ENCODE peak calls at places on chromosome 1, in ten cellular contexts. C is GM12865; B is BJ; E is cardiac muscle cell; U is foreskin fibroblast; Y is CD4-positive, alpha-beta T cell; G is neural crest cell; A is PC-9; D is uterus; P is upper lobe of right lung. J is an unnamed sample.

GRCh38 chr1:18256318-18257235 is 149.0 kb downstream of the IGSF21 start:
- DNase-seq in B (no peak), G (peak), E (peak), A (no peak), U (no peak), D (no peak), Y (no peak), P (no peak), C (peak), J (peak)

GRCh38 chr1:165225650-165226049 is 130.9 kb downstream of the LMX1A start:
- DNase-seq in G (no peak), C (no peak), A (no peak), Y (no peak), U (no peak), B (no peak), D (no peak), E (no peak), P (no peak), J (no peak)

GRCh38 chr1:29878501-29878900 is 642.2 kb downstream of the PTPRU start:
- DNase-seq in Y (no peak), C (no peak), A (no peak), B (no peak), E (no peak), G (no peak), P (no peak), U (no peak), D (no peak), J (no peak)

GRCh38 chr1:234565132-234565531 is 44.8 kb downstream of the IRF2BP2 start:
- DNase-seq in P (no peak), C (no peak), U (no peak), D (no peak), Y (no peak), G (no peak), B (no peak), A (no peak), E (no peak), J (no peak)

GRCh38 chr1:93851327-93851712 is 27.7 kb downstream of the DNTTIP2 start:
- DNase-seq in P (no peak), G (no peak), A (peak), E (no peak), B (no peak), D (no peak), U (no peak), C (no peak), Y (no peak), J (no peak)

GRCh38 chr1:2611034-2611501 is 21.7 kb downstream of the MMEL1 start:
- DNase-seq in U (peak), D (no peak), P (peak), B (no peak), G (peak), A (no peak), C (no peak), Y (no peak), E (peak), J (peak)

GRCh38 chr1:23897083-23897482 is 16.1 kb downstream of the CNR2 start:
- DNase-seq in Y (no peak), G (no peak), P (no peak), B (no peak), E (no peak), D (no peak), C (peak), U (no peak), A (peak), J (no peak)

GRCh38 chr1:43454270-43455011 is 710 bp upstream of the HYI start:
- DNase-seq in C (peak), P (peak), B (peak), A (peak), G (peak), Y (peak), U (peak), D (peak), E (peak), J (no peak)

GRCh38 chr1:91693542-91693941 is 192.4 kb downstream of the TGFBR3 start:
- DNase-seq in G (no peak), A (no peak), U (peak), B (no peak), E (peak), C (no peak), Y (no peak), P (no peak), D (no peak), J (no peak)

GRCh38 chr1:117366281-117366981 is 818 bp upstream of the MAN1A2 start:
- DNase-seq in E (peak), P (peak), C (peak), Y (peak), A (peak), B (no peak), D (peak), G (peak), U (peak), J (peak)

GRCh38 chr1:9425859-9426258 is 113.4 kb upstream of the SLC25A33 start:
- DNase-seq in A (no peak), Y (no peak), P (no peak), D (no peak), U (no peak), B (no peak), G (no peak), C (peak), E (no peak), J (no peak)

GRCh38 chr1:9426291-9426711 is 113.0 kb upstream of the SLC25A33 start:
- DNase-seq in A (no peak), C (peak), B (no peak), E (peak), D (no peak), Y (peak), U (no peak), P (no peak), G (no peak), J (no peak)

GRCh38 chr1:9429369-9429766 is 109.9 kb upstream of the SLC25A33 start:
- DNase-seq in A (no peak), P (no peak), E (no peak), G (no peak), D (no peak), U (no peak), C (no peak), B (no peak), Y (no peak), J (no peak)

GRCh38 chr1:9427388-9427787 is 111.9 kb upstream of the SLC25A33 start:
- DNase-seq in D (no peak), C (no peak), B (no peak), G (no peak), E (no peak), Y (no peak), P (no peak), U (no peak), A (no peak), J (no peak)

GRCh38 chr1:9428601-9429368 is 110.5 kb upstream of the SLC25A33 start:
- DNase-seq in D (peak), E (peak), U (peak), B (peak), P (peak), C (peak), G (peak), Y (peak), A (peak), J (peak)
- TF ChIP-seq CTCF in D (peak), E (no peak), U (no peak), B (peak), P (peak), C (no peak), G (peak), Y (no peak), A (no peak), J (no peak)

GRCh38 chr1:184340984-184341383 is 45.8 kb upstream of the C1orf21 start:
- DNase-seq in C (no peak), Y (no peak), A (no peak), G (no peak), E (no peak), P (no peak), B (no peak), U (no peak), D (no peak), J (no peak)
- TF ChIP-seq CTCF in C (no peak), Y (no peak), A (no peak), G (peak), E (peak), P (peak), B (peak), U (peak), D (no peak), J (no peak)

GRCh38 chr1:33256335-33256700 is at the start of gene ZNF362:
- DNase-seq in D (peak), U (peak), P (peak), C (peak), A (peak), E (peak), B (no peak), G (peak), Y (peak), J (peak)

GRCh38 chr1:33257759-33258712 is 1.7 kb downstream of the ZNF362 start:
- DNase-seq in G (no peak), C (no peak), U (no peak), D (no peak), B (no peak), A (no peak), Y (no peak), E (no peak), P (no peak), J (peak)

GRCh38 chr1:33256701-33257387 is 552 bp downstream of the ZNF362 start:
- DNase-seq in D (peak), A (peak), U (peak), C (peak), P (peak), B (no peak), G (peak), Y (peak), E (peak), J (peak)

GRCh38 chr1:33258788-33259274 is 2.5 kb downstream of the ZNF362 start:
- DNase-seq in U (no peak), A (no peak), Y (no peak), B (no peak), C (no peak), P (no peak), E (no peak), D (no peak), G (no peak), J (no peak)

DNA sequence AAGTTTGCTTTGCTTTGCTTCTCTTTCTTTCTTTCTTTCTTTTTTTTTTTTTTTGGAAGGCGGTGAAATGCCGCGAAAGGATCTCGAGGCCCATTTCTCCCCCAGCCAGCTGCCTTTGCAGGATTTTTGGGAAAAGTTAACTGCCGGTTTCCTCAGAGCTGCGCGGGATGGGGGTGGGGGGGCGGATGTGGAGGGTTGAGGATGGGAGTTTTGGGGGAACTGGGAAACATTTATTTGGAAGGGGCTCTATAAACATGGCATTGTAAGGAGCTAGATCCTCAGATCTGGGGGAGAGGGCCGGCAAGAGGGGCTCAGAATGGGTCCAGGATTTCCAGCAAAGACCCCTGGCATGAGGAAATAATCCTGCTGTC is 1.1 kb downstream of the ZNF362 start:
- DNase-seq in C (no peak), Y (no peak), A (no peak), B (no peak), G (no peak), U (no peak), P (no peak), D (no peak), E (no peak), J (no peak)
- TF ChIP-seq CTCF in C (no peak), Y (no peak), A (no peak), B (no peak), G (no peak), U (no peak), P (no peak), D (no peak), E (no peak), J (no peak)

DNA sequence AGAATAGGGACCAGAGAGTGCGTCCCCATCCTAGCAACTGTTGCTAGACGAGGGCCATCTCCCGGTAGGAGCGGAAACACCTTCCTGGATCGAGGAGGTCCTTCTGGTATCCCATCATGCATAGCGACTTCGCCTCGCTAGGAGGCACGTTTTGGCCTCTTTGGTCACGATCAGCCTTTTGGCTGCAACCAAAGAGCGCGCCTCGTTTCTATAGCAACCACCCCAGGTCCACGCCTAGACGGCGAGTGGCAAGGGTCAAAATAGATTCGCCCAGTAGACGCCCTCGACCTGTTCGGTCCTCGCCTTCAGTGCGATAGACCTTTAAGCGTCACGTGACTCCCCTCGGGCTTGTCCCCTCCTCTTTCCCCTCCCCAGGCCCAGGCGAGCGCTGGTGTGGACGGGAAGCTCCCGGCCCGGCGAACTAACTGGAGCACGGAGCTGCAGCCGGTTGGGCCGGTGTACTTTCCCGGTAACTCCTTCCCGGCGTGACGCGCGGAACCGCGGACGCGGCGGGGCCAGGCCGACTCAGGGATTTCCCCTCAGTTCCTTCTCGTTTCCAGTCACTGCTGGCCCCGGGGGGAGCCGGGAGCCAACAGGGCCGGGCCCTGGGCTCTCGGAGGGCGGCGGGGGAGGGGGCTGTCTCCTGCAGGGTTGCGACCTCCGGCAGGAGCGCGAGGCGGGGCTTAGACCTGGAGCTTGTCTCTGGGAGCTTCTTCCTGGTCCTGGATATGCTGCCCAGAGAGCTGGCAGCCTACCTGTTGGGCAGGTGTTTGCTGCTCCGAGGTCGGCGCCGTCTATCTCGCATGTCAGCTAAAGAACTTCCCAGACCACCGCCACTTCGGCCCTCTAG is at the start of gene DNAJC16:
- DNase-seq in A (peak), C (peak), U (peak), G (peak), P (peak), E (peak), D (peak), B (peak), Y (peak), J (peak)
- TF ChIP-seq CTCF in A (no peak), C (no peak), U (peak), G (no peak), P (peak), E (peak), D (peak), B (peak), Y (no peak), J (no peak)

DNA sequence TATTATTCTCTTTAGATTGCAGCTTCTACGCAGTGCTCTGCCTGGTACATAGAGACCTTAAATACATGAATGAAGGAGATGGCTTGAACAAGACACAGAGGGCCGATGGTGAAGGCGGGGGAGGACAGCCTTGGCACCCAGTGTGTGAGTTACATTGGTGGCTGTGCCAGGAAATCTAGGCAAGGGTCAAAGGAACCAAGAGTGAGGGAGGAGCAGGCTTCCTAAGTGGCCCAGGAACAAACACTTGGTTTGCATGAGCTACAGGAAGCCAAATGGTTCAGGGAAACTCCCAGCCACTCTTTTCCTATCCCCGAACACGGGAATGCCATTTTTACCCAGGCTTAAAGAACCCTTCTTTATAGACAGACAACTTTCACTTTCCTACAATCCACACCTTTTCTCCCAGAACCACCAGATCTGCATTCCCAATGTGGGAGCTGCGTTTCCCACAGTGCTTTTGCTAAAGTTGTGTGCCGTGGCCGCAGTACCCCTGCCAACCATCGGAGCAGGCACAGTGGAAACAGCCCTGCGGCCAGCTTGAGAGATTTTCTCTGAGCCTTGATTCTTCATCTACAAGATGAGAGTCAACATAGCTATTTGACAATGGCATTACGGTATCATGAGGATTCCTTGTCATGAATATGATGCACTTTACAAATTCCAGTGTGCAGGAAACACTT is 3.5 kb upstream of the CLEC20A start:
- DNase-seq in B (no peak), P (no peak), G (no peak), E (no peak), U (no peak), Y (no peak), C (no peak), D (no peak), A (no peak), J (peak)
- TF ChIP-seq CTCF in B (peak), P (peak), G (peak), E (no peak), U (no peak), Y (no peak), C (no peak), D (no peak), A (no peak), J (peak)